ENCODE peak calls at places on chromosomes 7 and 10, in ten cellular contexts. A is left kidney; Q is BJ; O is stimulated activated CD8-positive, alpha-beta memory T cell treated with anti-CD3 and anti-CD28 coated beads, Interleukin-4, amount 100 ng/mL, for 4 hours; I is skeletal muscle cell; Z is NB4; M is GM04503; T is psoas muscle; N is prostate gland; U is NCI-H748 treated with DMSO at 0.1 percent for 48 hours. G is an unnamed sample.

GRCh38 chr10:121702351-121703320 is 104.4 kb upstream of the FGFR2 start:
- DNase-seq in A (no peak), Q (peak; percentile 11), O (no peak), I (peak; percentile 20), Z (no peak), M (peak; percentile 19), T (no peak), N (no peak), U (no peak), G (peak; percentile 65)

GRCh38 chr7:22943997-22944396 is 69.9 kb downstream of the HYCC1 start:
- DNase-seq in A (peak; percentile 66), Q (peak; percentile 56), O (no peak), I (peak; percentile 67), Z (peak; percentile 11), M (no peak), T (no peak), N (no peak), U (no peak), G (peak; percentile 84)

GRCh38 chr7:41437257-41438196 is 265.4 kb downstream of the INHBA start:
- DNase-seq in A (no peak), Q (no peak), O (no peak), I (no peak), Z (no peak), M (no peak), T (no peak), N (no peak), U (no peak), G (peak; percentile 5)

GRCh38 chr10:1368772-1369171 is 312.6 kb downstream of the WDR37 start:
- DNase-seq in A (peak; percentile 85), Q (no peak), O (no peak), I (no peak), Z (peak; percentile 24), M (no peak), T (no peak), N (no peak), U (no peak), G (no peak)

GRCh38 chr7:105760549-105761447 is 115.6 kb downstream of the ATXN7L1 start:
- DNase-seq in A (no peak), Q (no peak), O (no peak), I (no peak), Z (no peak), M (no peak), T (no peak), N (no peak), U (no peak), G (no peak)

GRCh38 chr7:85686410-85687181 is 499.7 kb upstream of the SEMA3D start:
- DNase-seq in A (no peak), Q (no peak), O (no peak), I (no peak), Z (no peak), M (no peak), T (no peak), N (no peak), U (no peak), G (no peak)

GRCh38 chr7:70595741-70596574 is 536.0 kb upstream of the GALNT17 start:
- DNase-seq in A (peak; percentile 73), Q (no peak), O (no peak), I (no peak), Z (no peak), M (no peak), T (peak; percentile 55), N (no peak), U (peak; percentile 44), G (no peak)

GRCh38 chr10:88386878-88387773 is 196.0 kb downstream of the RNLS start:
- DNase-seq in A (peak; percentile 91), Q (no peak), O (no peak), I (peak; percentile 47), Z (peak; percentile 88), M (peak; percentile 44), T (no peak), N (no peak), U (no peak), G (peak; percentile 85)

GRCh38 chr7:150781016-150781415 is 19.1 kb downstream of the TMEM176B start:
- DNase-seq in A (no peak), Q (no peak), O (no peak), I (peak; percentile 89), Z (peak; percentile 97), M (no peak), T (no peak), N (no peak), U (no peak), G (no peak)

GRCh38 chr7:140674899-140675701 is 2.4 kb downstream of the ADCK2 start:
- DNase-seq in A (peak; percentile 78), Q (no peak), O (no peak), I (peak; percentile 16), Z (peak; percentile 81), M (peak; percentile 53), T (no peak), N (no peak), U (no peak), G (peak; percentile 41)

GRCh38 chr7:94848531-94848930 is 58.9 kb upstream of the PPP1R9A start:
- DNase-seq in A (no peak), Q (no peak), O (no peak), I (no peak), Z (no peak), M (no peak), T (no peak), N (no peak), U (no peak), G (no peak)

GRCh38 chr10:63343476-63343875 is 122.3 kb downstream of the JMJD1C start:
- DNase-seq in A (no peak), Q (no peak), O (no peak), I (no peak), Z (no peak), M (peak; percentile 11), T (no peak), N (no peak), U (no peak), G (no peak)

G was measured in astrocyte of the spinal cord.